ENCODE peak calls at places on chromosomes 2 and 18, in nine cellular contexts. Y, A, U, W, X, O, L, S and F are unnamed samples.

GRCh38 chr18:79962835-79963657 is 1.4 kb upstream of the HSBP1L1 start:
- DNase-seq in Y (peak), A (no peak), U (no peak), W (no peak), X (no peak), O (no peak), L (no peak), S (peak), F (no peak)

GRCh38 chr2:160928854-160929301 is 231.3 kb upstream of the TANK start:
- DNase-seq in Y (no peak), A (peak), U (no peak), W (no peak), X (no peak), O (no peak), L (no peak), S (no peak), F (no peak)

GRCh38 chr2:219624565-219624964 is 2.9 kb upstream of the SLC4A3 start:
- DNase-seq in Y (no peak), A (no peak), U (peak), W (no peak), X (no peak), O (no peak), L (no peak), S (no peak), F (no peak)

GRCh38 chr18:79855147-79855910 is 57.6 kb downstream of the KCNG2 start:
- DNase-seq in Y (peak), A (no peak), U (no peak), W (peak), X (peak), O (no peak), L (no peak), S (no peak), F (no peak)

GRCh38 chr18:36412778-36413177 is 115.3 kb downstream of the FHOD3 start:
- DNase-seq in Y (peak), A (no peak), U (no peak), W (no peak), X (peak), O (no peak), L (peak), S (no peak), F (no peak)

GRCh38 chr2:146239392-146240135 is 1605.3 kb upstream of the ACVR2A start:
- DNase-seq in Y (no peak), A (peak), U (no peak), W (no peak), X (no peak), O (no peak), L (no peak), S (no peak), F (no peak)

GRCh38 chr2:219509780-219510511 is 4.3 kb upstream of the ASIC4 start:
- DNase-seq in Y (peak), A (peak), U (peak), W (peak), X (peak), O (no peak), L (peak), S (peak), F (no peak)

GRCh38 chr2:40680547-40680946 is 228.7 kb upstream of the SLC8A1 start:
- DNase-seq in Y (no peak), A (no peak), U (no peak), W (no peak), X (no peak), O (no peak), L (no peak), S (no peak), F (no peak)

GRCh38 chr2:88159955-88160415 is 10.2 kb upstream of the THNSL2 start:
- DNase-seq in Y (peak), A (peak), U (peak), W (no peak), X (peak), O (no peak), L (peak), S (peak), F (peak)

GRCh38 chr2:236743623-236744280 is 174.1 kb downstream of the ACKR3 start:
- DNase-seq in Y (no peak), A (peak), U (no peak), W (no peak), X (peak), O (no peak), L (no peak), S (no peak), F (no peak)

GRCh38 chr2:68465081-68465916 is 1.8 kb downstream of the FBXO48 start:
- DNase-seq in Y (peak), A (no peak), U (no peak), W (no peak), X (no peak), O (no peak), L (no peak), S (no peak), F (no peak)

GRCh38 chr2:27282892-27283291 is 663 bp downstream of the TRIM54 start:
- DNase-seq in Y (no peak), A (no peak), U (no peak), W (no peak), X (no peak), O (peak), L (no peak), S (no peak), F (no peak)

GRCh38 chr2:232476791-232477190 is 10.8 kb downstream of the ECEL1 start:
- DNase-seq in Y (no peak), A (no peak), U (no peak), W (peak), X (no peak), O (no peak), L (no peak), S (no peak), F (no peak)

GRCh38 chr18:54127759-54128378 is 96.6 kb downstream of the MBD2 start:
- DNase-seq in Y (peak), A (peak), U (peak), W (no peak), X (no peak), O (no peak), L (peak), S (no peak), F (no peak)

GRCh38 chr2:47310801-47311560 is 92.0 kb upstream of the MSH2 start:
- DNase-seq in Y (no peak), A (no peak), U (peak), W (peak), X (peak), O (peak), L (no peak), S (peak), F (no peak)

GRCh38 chr18:76920974-76921373 is 98.6 kb downstream of the ZNF236 start:
- DNase-seq in Y (no peak), A (no peak), U (no peak), W (no peak), X (no peak), O (no peak), L (no peak), S (no peak), F (no peak)

GRCh38 chr18:55672574-55673361 is 84.8 kb upstream of the TCF4 start:
- DNase-seq in Y (no peak), A (no peak), U (peak), W (no peak), X (no peak), O (no peak), L (no peak), S (no peak), F (no peak)

GRCh38 chr2:212918336-212918735 is 233.1 kb downstream of the IKZF2 start:
- DNase-seq in Y (no peak), A (no peak), U (no peak), W (no peak), X (no peak), O (no peak), L (no peak), S (no peak), F (no peak)

GRCh38 chr2:112768432-112768831 is 4.0 kb upstream of the CKAP2L start:
- DNase-seq in Y (no peak), A (no peak), U (no peak), W (no peak), X (no peak), O (no peak), L (no peak), S (no peak), F (no peak)

GRCh38 chr18:43571078-43571689 is 293.9 kb upstream of the SYT4 start:
- DNase-seq in Y (peak), A (peak), U (peak), W (no peak), X (peak), O (no peak), L (peak), S (no peak), F (peak)

GRCh38 chr2:191625016-191625415 is 52.9 kb upstream of the NABP1 start:
- DNase-seq in Y (peak), A (peak), U (no peak), W (no peak), X (no peak), O (no peak), L (no peak), S (peak), F (no peak)

GRCh38 chr2:162890690-162891311 is 52.2 kb upstream of the KCNH7 start:
- DNase-seq in Y (peak), A (peak), U (no peak), W (no peak), X (no peak), O (no peak), L (peak), S (no peak), F (peak)

GRCh38 chr18:63046375-63046774 is 273.2 kb downstream of the BCL2 start:
- DNase-seq in Y (no peak), A (no peak), U (no peak), W (no peak), X (no peak), O (no peak), L (no peak), S (no peak), F (peak)

GRCh38 chr2:114464961-114465706 is 22.7 kb downstream of the DPP10 start:
- DNase-seq in Y (no peak), A (no peak), U (no peak), W (no peak), X (no peak), O (no peak), L (peak), S (no peak), F (no peak)

GRCh38 chr2:69100220-69100723 is 87.3 kb downstream of the ANTXR1 start:
- DNase-seq in Y (peak), A (no peak), U (no peak), W (no peak), X (no peak), O (no peak), L (no peak), S (no peak), F (no peak)

GRCh38 chr2:173104156-173104555 is 28.5 kb downstream of the MAP3K20 start:
- DNase-seq in Y (no peak), A (no peak), U (no peak), W (no peak), X (no peak), O (no peak), L (no peak), S (no peak), F (no peak)

GRCh38 chr2:26616864-26617135 is 24.4 kb downstream of the CIB4 start:
- DNase-seq in Y (no peak), A (no peak), U (no peak), W (no peak), X (peak), O (no peak), L (no peak), S (no peak), F (no peak)

GRCh38 chr2:144452169-144453038 is 67.5 kb downstream of the ZEB2 start:
- DNase-seq in Y (no peak), A (peak), U (no peak), W (no peak), X (no peak), O (no peak), L (peak), S (no peak), F (no peak)

GRCh38 chr2:151156943-151157705 is 104.5 kb downstream of the RBM43 start:
- DNase-seq in Y (no peak), A (peak), U (no peak), W (no peak), X (no peak), O (no peak), L (no peak), S (no peak), F (no peak)

DNA sequence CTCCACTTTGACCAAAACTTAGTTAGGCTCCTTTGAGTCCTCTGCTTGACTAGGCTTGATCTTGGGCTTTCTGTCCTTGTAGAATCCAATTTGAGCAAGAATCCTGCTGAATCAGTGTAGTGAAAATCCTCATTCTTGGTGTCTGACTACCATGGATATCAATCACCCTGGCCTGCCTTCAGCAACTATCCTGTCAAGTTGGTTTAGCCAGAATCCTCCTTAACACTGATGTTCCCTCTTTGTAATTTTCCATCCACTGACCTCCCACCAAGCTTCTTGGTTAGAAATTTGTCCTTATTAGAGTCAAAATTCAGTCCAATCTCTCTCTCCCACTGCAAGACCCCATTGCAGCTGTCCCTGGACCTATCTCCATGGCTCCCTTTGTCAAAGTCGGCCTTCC is 494 bp upstream of the RBM45 start:
- DNase-seq in Y (no peak), A (no peak), U (no peak), W (no peak), X (no peak), O (no peak), L (no peak), S (no peak), F (no peak)
- H3K4me3 ChIP-seq in Y (peak), A (no peak), U (peak), W (no peak), X (no peak), O (peak), L (no peak), S (no peak), F (peak)

GRCh38 chr2:121699421-121700328 is 37.0 kb downstream of the NIFK start:
- DNase-seq in Y (peak), A (peak), U (peak), W (no peak), X (peak), O (peak), L (peak), S (peak), F (peak)
- H3K4me3 ChIP-seq in Y (peak), A (no peak), U (no peak), W (no peak), X (no peak), O (no peak), L (no peak), S (peak), F (no peak)

GRCh38 chr2:169803480-169803879 is 4.8 kb downstream of the SSB start:
- DNase-seq in Y (no peak), A (no peak), U (no peak), W (no peak), X (no peak), O (no peak), L (no peak), S (no peak), F (no peak)

GRCh38 chr2:169806586-169806985 is 7.9 kb downstream of the SSB start:
- DNase-seq in Y (no peak), A (no peak), U (no peak), W (no peak), X (no peak), O (no peak), L (no peak), S (no peak), F (no peak)

GRCh38 chr2:169808211-169808610 is 9.5 kb downstream of the SSB start:
- DNase-seq in Y (no peak), A (peak), U (no peak), W (no peak), X (no peak), O (no peak), L (no peak), S (no peak), F (no peak)
- H3K4me3 ChIP-seq in Y (no peak), A (no peak), U (no peak), W (no peak), X (no peak), O (no peak), L (no peak), S (no peak), F (no peak)

GRCh38 chr2:200380139-200380561 is 73.7 kb downstream of the SPATS2L start:
- DNase-seq in Y (no peak), A (no peak), U (no peak), W (no peak), X (no peak), O (no peak), L (no peak), S (peak), F (no peak)
- H3K4me3 ChIP-seq in Y (no peak), A (no peak), U (no peak), W (peak), X (no peak), O (no peak), L (no peak), S (no peak), F (no peak)

GRCh38 chr18:25517881-25518715 is 166.1 kb upstream of the ZNF521 start:
- DNase-seq in Y (no peak), A (no peak), U (no peak), W (no peak), X (no peak), O (no peak), L (no peak), S (no peak), F (no peak)
- H3K4me3 ChIP-seq in Y (no peak), A (no peak), U (no peak), W (no peak), X (no peak), O (no peak), L (no peak), S (no peak), F (no peak)

GRCh38 chr18:10927290-10927979 is 221.9 kb downstream of the PIEZO2 start:
- DNase-seq in Y (no peak), A (peak), U (no peak), W (no peak), X (no peak), O (peak), L (no peak), S (no peak), F (no peak)
- H3K4me3 ChIP-seq in Y (no peak), A (peak), U (peak), W (no peak), X (no peak), O (peak), L (no peak), S (no peak), F (no peak)

DNA sequence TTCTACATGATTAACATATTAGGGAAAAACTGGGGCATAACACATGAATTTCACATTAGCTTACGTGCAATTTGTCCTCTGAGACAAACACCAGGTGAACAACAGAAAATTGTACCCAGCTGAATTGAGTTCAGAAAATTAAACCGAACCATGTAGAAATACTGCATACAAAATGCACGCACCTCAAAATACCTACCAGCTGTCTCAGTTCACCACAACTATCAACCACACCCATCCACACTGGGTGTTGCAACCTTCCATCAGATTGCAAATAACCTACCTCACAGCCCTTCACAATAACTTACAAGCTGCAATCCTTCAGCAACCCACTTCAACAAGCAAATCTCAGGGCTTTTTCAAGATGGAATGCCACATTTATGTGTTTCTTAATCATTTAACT is 55.9 kb downstream of the UNC50 start:
- DNase-seq in Y (peak), A (no peak), U (no peak), W (no peak), X (no peak), O (no peak), L (no peak), S (peak), F (no peak)
- H3K4me3 ChIP-seq in Y (no peak), A (no peak), U (no peak), W (no peak), X (no peak), O (no peak), L (no peak), S (no peak), F (no peak)

GRCh38 chr2:134122610-134123009 is 131.3 kb upstream of the MGAT5 start:
- DNase-seq in Y (no peak), A (no peak), U (no peak), W (no peak), X (no peak), O (no peak), L (no peak), S (no peak), F (no peak)
- H3K4me3 ChIP-seq in Y (no peak), A (no peak), U (no peak), W (no peak), X (no peak), O (no peak), L (no peak), S (no peak), F (no peak)

DNA sequence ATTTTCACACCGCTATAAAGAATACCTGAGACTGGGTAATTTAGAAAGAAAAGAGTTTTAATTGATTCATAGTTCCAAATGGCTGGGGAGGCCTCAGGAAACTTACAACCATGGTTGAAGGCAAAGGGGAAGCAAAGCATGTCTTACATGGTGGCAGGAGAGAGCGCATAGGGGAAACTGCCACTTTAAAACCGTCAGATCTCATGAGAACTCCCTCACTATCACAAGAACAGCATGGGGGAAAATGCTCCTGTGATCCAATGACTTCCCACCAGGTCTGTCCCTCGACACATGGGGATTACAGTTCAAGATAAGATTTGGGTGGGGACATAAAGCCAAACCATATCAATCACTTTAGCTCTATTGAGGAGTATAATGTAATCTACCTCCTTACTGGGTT is 53.5 kb downstream of the ABCB11 start:
- DNase-seq in Y (no peak), A (no peak), U (no peak), W (no peak), X (no peak), O (no peak), L (no peak), S (no peak), F (no peak)
- H3K4me3 ChIP-seq in Y (no peak), A (no peak), U (no peak), W (no peak), X (no peak), O (no peak), L (no peak), S (no peak), F (no peak)

GRCh38 chr18:74288730-74289129 is 3.0 kb downstream of the CYB5A start:
- DNase-seq in Y (no peak), A (no peak), U (no peak), W (no peak), X (no peak), O (no peak), L (no peak), S (peak), F (no peak)
- H3K4me3 ChIP-seq in Y (no peak), A (no peak), U (no peak), W (peak), X (no peak), O (no peak), L (no peak), S (peak), F (peak)